ENCODE peak calls at places on chromosome 2, in six cellular contexts. L is PC-3, N is hepatocyte, H is PC-9, B is GM23338, P is GM23248. E is an unnamed sample. For H3K9me2, the result is how much of the 10 kb centered on the place peaks cover.

GRCh38 chr2:118990757-118991545 is 49.0 kb downstream of the MARCO start:
- DNase-seq in B (no peak), N (no peak), L (no peak), P (no peak), H (no peak), E (no peak)

GRCh38 chr2:42569116-42569711 is 782 bp downstream of the MTA3 start:
- DNase-seq in P (peak), H (no peak), N (peak), B (peak), L (peak), E (peak)

GRCh38 chr2:195934484-195934883 is 134.2 kb downstream of the DNAH7 start:
- DNase-seq in B (no peak), L (no peak), H (no peak), N (no peak), P (no peak), E (no peak)

GRCh38 chr2:128754246-128754724 is 435.6 kb upstream of the HS6ST1 start:
- DNase-seq in L (no peak), N (no peak), H (no peak), P (no peak), B (no peak), E (peak)

GRCh38 chr2:46127176-46127575 is 170.0 kb upstream of the EPAS1 start:
- DNase-seq in B (no peak), L (no peak), N (no peak), H (no peak), P (no peak), E (no peak)

GRCh38 chr2:216575465-216575864 is 57.8 kb upstream of the IGFBP2 start:
- DNase-seq in P (no peak), H (no peak), L (no peak), N (no peak), B (no peak), E (no peak)

GRCh38 chr2:229044581-229044980 is 226.5 kb downstream of the PID1 start:
- DNase-seq in L (no peak), P (no peak), H (no peak), N (no peak), B (no peak), E (no peak)

GRCh38 chr2:157875720-157876065 is 437 bp downstream of the ACVR1 start:
- DNase-seq in P (peak), L (peak), H (no peak), N (peak), B (peak), E (no peak)

GRCh38 chr2:655626-656025 is 21.6 kb downstream of the TMEM18 start:
- DNase-seq in H (no peak), B (no peak), L (no peak), N (no peak), P (peak), E (no peak)

GRCh38 chr2:171836151-171836910 is 57.7 kb downstream of the SLC25A12 start:
- DNase-seq in L (no peak), P (no peak), H (no peak), B (no peak), N (no peak), E (no peak)

GRCh38 chr2:173652311-173652710 is 297.6 kb downstream of the CDCA7 start:
- DNase-seq in L (peak), B (no peak), P (peak), N (peak), H (peak), E (no peak)

GRCh38 chr2:101306410-101306809 is 2.1 kb downstream of the RNF149 start:
- DNase-seq in N (no peak), H (no peak), L (no peak), P (peak), B (no peak), E (no peak)

GRCh38 chr2:180705551-180705950 is 274.9 kb upstream of the UBE2E3 start:
- DNase-seq in L (no peak), B (no peak), N (no peak), H (no peak), P (peak), E (no peak)

GRCh38 chr2:20113004-20113796 is 61.8 kb upstream of the LAPTM4A start:
- DNase-seq in B (no peak), H (no peak), P (no peak), N (no peak), L (no peak), E (no peak)

GRCh38 chr2:158181171-158181570 is 79.5 kb downstream of the UPP2 start:
- DNase-seq in P (no peak), B (no peak), N (no peak), H (no peak), L (peak), E (no peak)

GRCh38 chr2:191350826-191351225 is 105.6 kb downstream of the MYO1B start:
- DNase-seq in L (peak), N (no peak), P (peak), B (no peak), H (no peak), E (no peak)

GRCh38 chr2:102796337-102796736 is 34.5 kb downstream of the TMEM182 start:
- DNase-seq in H (no peak), N (no peak), L (no peak), P (no peak), B (no peak), E (no peak)

GRCh38 chr2:162244559-162245031 is 1.4 kb upstream of the FAP start:
- DNase-seq in B (no peak), P (peak), N (peak), L (peak), H (peak), E (no peak)

GRCh38 chr2:219515874-219516629 is 1.8 kb downstream of the ASIC4 start:
- DNase-seq in N (no peak), H (no peak), L (no peak), P (no peak), B (no peak), E (no peak)

GRCh38 chr2:11508279-11508678 is 25.6 kb upstream of the GREB1 start:
- DNase-seq in L (no peak), N (peak), P (no peak), B (no peak), H (no peak), E (no peak)

GRCh38 chr2:173963323-173963816 is 1.8 kb downstream of the SP3 start:
- DNase-seq in P (peak), B (peak), N (peak), H (no peak), L (peak), E (peak)

GRCh38 chr2:70978388-70979357 is at the start of gene ANKRD53:
- DNase-seq in P (peak), B (peak), N (peak), L (no peak), H (peak), E (no peak)

GRCh38 chr2:104852161-104852689 is 1.7 kb upstream of the POU3F3 start:
- DNase-seq in H (no peak), L (no peak), B (peak), N (no peak), P (peak), E (no peak)

GRCh38 chr2:234989183-234989701 is 37.4 kb downstream of the SH3BP4 start:
- DNase-seq in N (no peak), B (no peak), H (peak), L (peak), P (no peak), E (no peak)

GRCh38 chr2:72694715-72695496 is 130.9 kb downstream of the EXOC6B start:
- DNase-seq in P (peak), L (no peak), N (peak), H (peak), B (peak), E (no peak)

GRCh38 chr2:74292752-74293151 is 50.5 kb downstream of the SLC4A5 start:
- DNase-seq in N (peak), H (no peak), L (no peak), B (no peak), P (no peak), E (no peak)

GRCh38 chr2:147548453-147548852 is 296.4 kb upstream of the ACVR2A start:
- DNase-seq in N (no peak), P (peak), H (no peak), B (no peak), L (no peak), E (no peak)

GRCh38 chr2:176542456-176542855 is 273.2 kb downstream of the MTX2 start:
- DNase-seq in P (peak), N (no peak), B (no peak), H (no peak), L (no peak), E (no peak)

GRCh38 chr2:131641414-131642206 is 113.9 kb downstream of the CCDC74A start:
- DNase-seq in H (no peak), N (no peak), L (no peak), P (peak), B (no peak), E (no peak)

GRCh38 chr2:506866-507265 is 170.3 kb downstream of the TMEM18 start:
- DNase-seq in N (no peak), P (no peak), H (no peak), L (no peak), B (no peak), E (no peak)

GRCh38 chr2:77977486-77978063 is 455.4 kb upstream of the LRRTM4 start:
- DNase-seq in B (peak), L (no peak), H (no peak), N (peak), P (no peak), E (no peak)

GRCh38 chr2:20052229-20052871 is 922 bp upstream of the LAPTM4A start:
- DNase-seq in L (peak), P (peak), B (peak), N (peak), H (no peak), E (no peak)

GRCh38 chr2:100813527-100813926 is 6.4 kb upstream of the NPAS2 start:
- DNase-seq in N (no peak), P (peak), B (no peak), L (no peak), H (no peak), E (no peak)

GRCh38 chr2:158325031-158325781 is 131.3 kb downstream of the CCDC148 start:
- DNase-seq in N (no peak), H (no peak), L (peak), P (peak), B (no peak), E (no peak)

GRCh38 chr2:242059566-242059965 is 190.0 kb downstream of the RTP5 start:
- DNase-seq in N (no peak), P (no peak), H (no peak), B (no peak), L (no peak), E (no peak)

GRCh38 chr2:242060212-242060835 is 190.8 kb downstream of the RTP5 start:
- DNase-seq in B (no peak), H (peak), P (peak), L (peak), N (peak), E (no peak)

GRCh38 chr2:242064364-242065250 is 195.1 kb downstream of the RTP5 start:
- DNase-seq in B (no peak), P (no peak), L (no peak), N (no peak), H (no peak), E (no peak)

GRCh38 chr2:242065456-242065855 is 195.9 kb downstream of the RTP5 start:
- DNase-seq in N (no peak), L (no peak), H (no peak), B (no peak), P (no peak), E (no peak)

DNA sequence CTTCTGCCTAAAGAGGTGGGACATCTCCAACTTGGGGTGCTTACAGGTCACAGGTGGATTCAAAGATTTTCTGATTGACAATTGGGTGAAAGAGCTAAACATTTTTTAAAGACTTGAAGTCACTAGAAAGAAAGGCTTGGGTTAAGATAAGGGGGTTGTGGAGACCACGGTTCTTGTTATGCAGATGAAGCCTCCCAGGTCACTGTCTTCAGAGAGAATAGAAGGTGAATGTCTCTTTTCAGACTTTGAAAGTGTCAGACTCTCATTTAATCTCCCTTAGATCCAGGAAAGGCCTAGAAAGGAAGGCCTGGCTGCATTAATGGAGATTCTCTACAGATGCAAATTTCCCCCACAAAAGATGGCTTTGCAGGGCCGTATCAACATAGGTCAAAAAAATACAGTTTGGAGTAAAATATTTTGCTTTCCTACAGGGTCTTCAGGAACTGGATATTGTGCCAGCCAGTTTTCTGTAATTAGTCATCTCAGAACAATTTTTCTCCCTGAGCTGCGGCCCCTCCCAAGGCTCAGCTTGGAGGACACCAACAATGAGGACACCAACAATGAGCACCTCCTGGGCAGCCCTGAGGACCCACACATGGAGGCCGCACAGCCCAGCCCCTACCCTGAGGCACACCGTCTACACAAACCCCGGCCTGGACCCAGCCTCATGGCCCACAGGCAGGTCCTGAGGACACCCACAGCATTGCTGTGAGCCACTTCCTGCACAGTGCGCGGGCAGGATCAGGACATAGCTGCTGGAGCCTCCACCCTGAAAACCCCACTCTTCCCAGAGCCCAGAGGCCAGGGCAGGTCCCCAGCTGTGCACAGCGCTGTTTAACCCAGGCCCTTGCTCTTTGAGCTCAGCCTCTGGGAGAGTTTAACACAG is 194.1 kb downstream of the RTP5 start:
- DNase-seq in P (no peak), H (peak), N (no peak), L (no peak), B (peak), E (no peak)
- H2AFZ ChIP-seq in P (no peak), H (no peak), N (no peak), L (no peak), B (peak), E (no peak)

GRCh38 chr2:59947917-59948534 is 605.4 kb downstream of the BCL11A start:
- DNase-seq in P (no peak), L (no peak), B (no peak), H (no peak), N (peak), E (no peak)
- H3K9me2 ChIP-seq in P (under half), L (under half), B (under half), H (under half), N (under half), E (under half)

GRCh38 chr2:9675369-9676351 is 44.9 kb upstream of the YWHAQ start:
- DNase-seq in H (peak), N (no peak), B (peak), P (peak), L (peak), E (no peak)
- H3K4me3 ChIP-seq in H (peak), N (no peak), B (no peak), P (peak), L (peak), E (no peak)

DNA sequence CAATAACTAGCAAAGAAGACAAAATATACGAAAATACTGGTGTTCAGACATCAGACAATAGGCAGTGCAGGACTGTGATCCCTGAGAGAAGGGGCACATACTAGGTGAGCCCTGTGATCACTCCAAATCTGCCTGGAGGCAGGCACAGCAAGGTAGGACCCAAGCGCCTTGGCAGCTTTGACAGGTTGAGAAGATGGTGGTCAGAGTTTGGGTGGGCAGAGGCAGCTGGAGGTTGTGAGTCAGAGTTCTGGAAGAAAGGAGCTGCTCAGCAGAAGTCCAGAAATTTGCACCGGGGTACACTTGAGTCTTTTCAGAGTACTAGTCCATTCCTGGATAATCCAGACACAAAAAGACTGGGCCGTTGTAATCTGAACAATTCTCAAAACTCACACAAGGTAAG is 14.0 kb downstream of the KIF1A start:
- DNase-seq in B (no peak), N (no peak), L (no peak), H (no peak), P (no peak), E (no peak)
- H2AFZ ChIP-seq in B (no peak), N (no peak), L (no peak), H (no peak), P (no peak), E (no peak)

GRCh38 chr2:120395221-120395620 is 49.3 kb downstream of the INHBB start:
- DNase-seq in B (no peak), H (no peak), L (no peak), N (no peak), P (no peak), E (no peak)
- H3K9me2 ChIP-seq in B (under half), H (under half), L (under half), N (under half), P (under half), E (under half)

DNA sequence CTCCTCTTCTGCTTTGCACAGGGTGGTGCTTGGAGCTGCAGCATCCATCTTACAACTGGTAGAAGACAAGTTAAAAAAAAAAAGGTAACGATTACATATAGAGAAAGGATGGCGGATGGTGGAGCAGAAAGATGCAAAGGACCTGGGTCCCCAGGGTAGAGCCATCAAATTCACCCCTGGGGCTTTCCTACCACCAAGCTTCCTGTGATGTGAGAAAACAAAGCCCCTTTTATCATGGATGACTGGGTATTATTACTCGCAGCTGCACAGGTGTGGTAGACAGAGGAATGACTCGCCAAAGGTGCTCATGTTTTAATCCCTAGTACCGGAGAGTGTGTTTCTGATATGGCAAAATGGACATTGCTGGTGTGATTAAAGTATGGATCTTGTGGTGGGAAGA is 1.3 kb upstream of the ACOXL start:
- DNase-seq in H (no peak), B (no peak), L (peak), N (no peak), P (no peak), E (peak)
- H3K4me3 ChIP-seq in H (no peak), B (peak), L (no peak), N (no peak), P (no peak), E (no peak)